ENCODE peak calls at places on chromosomes 7 and 10, in four cellular contexts. One of them, this sample, is unnamed.

GRCh38 chr10:36446873-36447272 is 678.5 kb upstream of the ANKRD30A start:
- DNase-seq in CD4-positive, alpha-beta T cell: no peak
- DNase-seq in neural progenitor cell: no peak
- DNase-seq in substantia nigra: no peak
- DNase-seq in this sample: no peak

GRCh38 chr7:13604178-13604577 is 385.3 kb downstream of the ETV1 start:
- DNase-seq in CD4-positive, alpha-beta T cell: no peak
- DNase-seq in neural progenitor cell: no peak
- DNase-seq in substantia nigra: no peak
- DNase-seq in this sample: no peak

GRCh38 chr7:155324012-155324917 is 26.6 kb downstream of the INSIG1 start:
- DNase-seq in CD4-positive, alpha-beta T cell: no peak
- DNase-seq in neural progenitor cell: no peak
- DNase-seq in substantia nigra: no peak
- DNase-seq in this sample: no peak

GRCh38 chr10:110699859-110700468 is 55.8 kb downstream of the RBM20 start:
- DNase-seq in CD4-positive, alpha-beta T cell: no peak
- DNase-seq in neural progenitor cell: no peak
- DNase-seq in substantia nigra: no peak
- DNase-seq in this sample: no peak

GRCh38 chr7:92843034-92843760 is 6.8 kb upstream of the CDK6 start:
- DNase-seq in CD4-positive, alpha-beta T cell: no peak
- DNase-seq in neural progenitor cell: no peak
- DNase-seq in substantia nigra: no peak
- DNase-seq in this sample: no peak

GRCh38 chr10:50992972-50993766 is 81.1 kb upstream of the PRKG1 start:
- DNase-seq in CD4-positive, alpha-beta T cell: no peak
- DNase-seq in neural progenitor cell: peak
- DNase-seq in substantia nigra: no peak
- DNase-seq in this sample: no peak

GRCh38 chr10:101646369-101646768 is 48.6 kb downstream of the FBXW4 start:
- DNase-seq in CD4-positive, alpha-beta T cell: no peak
- DNase-seq in neural progenitor cell: no peak
- DNase-seq in substantia nigra: no peak
- DNase-seq in this sample: peak

GRCh38 chr10:90222372-90222771 is 521.0 kb downstream of the KIF20B start:
- DNase-seq in CD4-positive, alpha-beta T cell: no peak
- DNase-seq in neural progenitor cell: no peak
- DNase-seq in substantia nigra: no peak
- DNase-seq in this sample: no peak

GRCh38 chr7:99876491-99876890 is 342 bp downstream of the OR2AE1 start:
- DNase-seq in CD4-positive, alpha-beta T cell: no peak
- DNase-seq in neural progenitor cell: no peak
- DNase-seq in substantia nigra: no peak
- DNase-seq in this sample: no peak

DNA sequence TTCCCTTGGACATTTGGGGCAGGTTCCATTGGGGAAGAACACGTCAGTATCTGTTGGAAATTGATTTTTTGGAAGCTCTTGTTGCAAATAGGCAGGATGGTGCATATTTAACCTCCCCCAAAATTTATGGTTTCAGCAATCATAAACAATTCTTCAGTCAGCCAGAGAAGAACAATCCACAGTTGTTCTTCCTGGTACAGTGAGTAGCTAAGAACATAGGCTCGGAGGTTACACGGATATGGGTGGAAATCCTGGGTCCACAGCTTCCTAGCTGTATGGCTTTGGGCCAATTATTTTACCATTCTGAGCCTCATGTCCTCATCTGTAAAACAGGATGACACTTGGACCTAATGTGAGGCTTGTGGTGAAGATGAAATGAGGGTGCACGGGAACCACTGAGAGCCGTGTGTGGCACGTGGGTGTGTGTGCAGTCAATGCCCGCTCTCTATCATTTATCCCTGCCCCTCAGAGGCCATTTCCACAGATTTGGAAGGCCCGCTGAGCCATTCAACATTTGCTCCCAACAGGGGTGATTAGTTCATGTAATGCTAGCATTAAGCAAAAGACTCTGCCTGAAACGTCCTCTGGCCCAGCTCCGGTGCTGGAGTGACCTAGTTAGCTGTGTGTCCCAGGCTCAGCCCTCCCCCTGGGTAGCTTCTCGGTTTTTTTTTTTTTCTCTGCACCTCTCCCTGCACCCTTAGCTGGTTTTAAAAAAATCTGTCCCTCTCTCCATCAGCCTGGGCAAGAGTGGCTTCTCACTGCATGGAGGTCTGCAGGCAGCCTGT is 9.7 kb downstream of the CAMK1D start:
- DNase-seq in CD4-positive, alpha-beta T cell: no peak
- DNase-seq in neural progenitor cell: peak
- DNase-seq in substantia nigra: no peak
- DNase-seq in this sample: no peak
- H3K27ac ChIP-seq in CD4-positive, alpha-beta T cell: no peak
- H3K27ac ChIP-seq in neural progenitor cell: no peak
- H3K27ac ChIP-seq in substantia nigra: no peak
- H3K27ac ChIP-seq in this sample: no peak

GRCh38 chr7:74023786-74024185 is 4.2 kb upstream of the ELN start:
- DNase-seq in CD4-positive, alpha-beta T cell: no peak
- DNase-seq in neural progenitor cell: no peak
- DNase-seq in substantia nigra: no peak
- DNase-seq in this sample: no peak

GRCh38 chr7:74022507-74022906 is 5.5 kb upstream of the ELN start:
- DNase-seq in CD4-positive, alpha-beta T cell: no peak
- DNase-seq in neural progenitor cell: no peak
- DNase-seq in substantia nigra: no peak
- DNase-seq in this sample: no peak

GRCh38 chr7:74021546-74022320 is 6.2 kb upstream of the ELN start:
- DNase-seq in CD4-positive, alpha-beta T cell: no peak
- DNase-seq in neural progenitor cell: no peak
- DNase-seq in substantia nigra: no peak
- DNase-seq in this sample: no peak

GRCh38 chr7:74025146-74025545 is 2.8 kb upstream of the ELN start:
- DNase-seq in CD4-positive, alpha-beta T cell: no peak
- DNase-seq in neural progenitor cell: no peak
- DNase-seq in substantia nigra: no peak
- DNase-seq in this sample: no peak

DNA sequence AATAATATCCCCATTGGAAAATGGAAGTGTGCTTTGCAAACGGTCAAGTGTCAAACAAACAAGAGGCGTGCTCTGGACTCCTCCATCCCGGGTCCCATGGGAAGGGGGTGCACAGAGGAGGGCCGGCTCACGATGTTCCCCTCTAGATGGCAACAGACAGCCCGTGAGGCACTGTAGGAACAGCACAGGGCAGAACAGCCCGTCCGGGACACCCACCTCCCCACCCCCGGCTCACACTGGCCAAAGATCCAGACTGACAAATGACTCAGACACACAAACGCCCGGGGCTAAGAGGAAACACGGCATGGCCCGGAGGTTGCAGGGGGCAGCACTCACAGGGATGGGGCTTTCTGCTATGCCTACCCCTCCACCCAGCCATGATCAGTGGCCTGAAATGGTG is 4.9 kb upstream of the ELN start:
- DNase-seq in CD4-positive, alpha-beta T cell: no peak
- DNase-seq in neural progenitor cell: no peak
- DNase-seq in substantia nigra: no peak
- DNase-seq in this sample: no peak
- H3K27ac ChIP-seq in CD4-positive, alpha-beta T cell: no peak
- H3K27ac ChIP-seq in neural progenitor cell: no peak
- H3K27ac ChIP-seq in substantia nigra: no peak
- H3K27ac ChIP-seq in this sample: no peak

DNA sequence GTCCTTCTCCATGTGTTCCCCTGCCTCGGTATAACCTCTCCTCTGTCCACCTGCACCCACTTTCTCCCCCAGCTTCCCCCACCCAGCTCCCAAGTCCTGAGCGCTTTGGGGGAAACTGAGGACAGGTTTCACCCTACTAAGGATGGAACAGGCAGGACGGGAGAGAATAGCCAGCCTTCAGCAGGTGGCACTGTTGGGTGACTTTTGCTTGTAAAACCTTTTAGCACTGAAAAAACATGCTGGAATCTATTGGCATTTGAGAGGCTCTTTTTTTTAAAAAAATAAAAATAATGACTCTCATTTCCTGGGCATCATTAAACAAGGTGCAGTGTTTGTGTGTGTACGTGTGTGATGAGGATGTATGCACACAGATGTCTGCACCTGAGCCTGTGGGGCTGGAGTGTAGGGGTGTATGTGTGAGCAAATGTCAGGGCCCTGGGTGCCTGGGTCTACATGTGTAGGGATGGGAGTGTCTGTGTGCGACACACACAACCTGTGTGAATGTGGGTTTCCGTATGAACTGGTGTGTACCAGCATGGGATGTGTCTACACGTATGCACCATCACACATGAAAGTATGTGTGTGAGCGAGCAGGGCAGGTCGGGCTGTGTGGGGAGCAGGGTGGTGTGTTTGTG is 177.9 kb downstream of the RPS24 start:
- DNase-seq in CD4-positive, alpha-beta T cell: no peak
- DNase-seq in neural progenitor cell: peak
- DNase-seq in substantia nigra: no peak
- DNase-seq in this sample: peak
- H3K27ac ChIP-seq in CD4-positive, alpha-beta T cell: no peak
- H3K27ac ChIP-seq in neural progenitor cell: no peak
- H3K27ac ChIP-seq in substantia nigra: no peak
- H3K27ac ChIP-seq in this sample: no peak

GRCh38 chr10:7593068-7593467 is 73.7 kb downstream of the ITIH5 start:
- DNase-seq in CD4-positive, alpha-beta T cell: no peak
- DNase-seq in neural progenitor cell: no peak
- DNase-seq in substantia nigra: no peak
- DNase-seq in this sample: no peak
- H3K27ac ChIP-seq in CD4-positive, alpha-beta T cell: no peak
- H3K27ac ChIP-seq in neural progenitor cell: no peak
- H3K27ac ChIP-seq in substantia nigra: no peak
- H3K27ac ChIP-seq in this sample: no peak

GRCh38 chr7:88289505-88290129 is 17.1 kb downstream of the STEAP4 start:
- DNase-seq in CD4-positive, alpha-beta T cell: no peak
- DNase-seq in neural progenitor cell: no peak
- DNase-seq in substantia nigra: no peak
- DNase-seq in this sample: no peak

GRCh38 chr7:88293866-88294265 is 12.8 kb downstream of the STEAP4 start:
- DNase-seq in CD4-positive, alpha-beta T cell: no peak
- DNase-seq in neural progenitor cell: no peak
- DNase-seq in substantia nigra: no peak
- DNase-seq in this sample: no peak

GRCh38 chr7:88291401-88292173 is 15.1 kb downstream of the STEAP4 start:
- DNase-seq in CD4-positive, alpha-beta T cell: no peak
- DNase-seq in neural progenitor cell: no peak
- DNase-seq in substantia nigra: no peak
- DNase-seq in this sample: no peak
- H3K27ac ChIP-seq in CD4-positive, alpha-beta T cell: no peak
- H3K27ac ChIP-seq in neural progenitor cell: no peak
- H3K27ac ChIP-seq in substantia nigra: no peak
- H3K27ac ChIP-seq in this sample: no peak